ENCODE peak calls at places on chromosomes 7 and 10, in seven cellular contexts. M, W, D, N, J, V and Y are unnamed samples.

GRCh38 chr10:341081-341740 is 206.0 kb downstream of the ZMYND11 start:
- DNase-seq in M (no peak), W (no peak), D (no peak), N (no peak), J (no peak), V (no peak), Y (no peak)

GRCh38 chr7:55778631-55779030 is 83.9 kb downstream of the SEPTIN14 start:
- DNase-seq in M (no peak), W (no peak), D (no peak), N (no peak), J (no peak), V (no peak), Y (no peak)

GRCh38 chr10:49056356-49056755 is 59.0 kb downstream of the VSTM4 start:
- DNase-seq in M (peak), W (no peak), D (no peak), N (no peak), J (no peak), V (no peak), Y (no peak)

GRCh38 chr7:112937651-112938390 is 147.6 kb upstream of the TMEM168 start:
- DNase-seq in M (no peak), W (no peak), D (no peak), N (no peak), J (no peak), V (no peak), Y (no peak)

GRCh38 chr7:44145969-44146897 is 5.1 kb upstream of the MYL7 start:
- DNase-seq in M (peak), W (peak), D (no peak), N (peak), J (peak), V (peak), Y (peak)

GRCh38 chr10:129122846-129123245 is 344.2 kb upstream of the MGMT start:
- DNase-seq in M (no peak), W (no peak), D (no peak), N (no peak), J (no peak), V (no peak), Y (no peak)

GRCh38 chr7:142629588-142630260 is 119.5 kb upstream of the PRSS1 start:
- DNase-seq in M (no peak), W (no peak), D (peak), N (no peak), J (peak), V (no peak), Y (no peak)

GRCh38 chr10:79245539-79246208 is 101.6 kb upstream of the PPIF start:
- DNase-seq in M (no peak), W (no peak), D (no peak), N (no peak), J (no peak), V (no peak), Y (no peak)

GRCh38 chr10:78749898-78750297 is 318.9 kb upstream of the ZMIZ1 start:
- DNase-seq in M (no peak), W (no peak), D (no peak), N (no peak), J (no peak), V (no peak), Y (no peak)

GRCh38 chr10:121108051-121108450 is 256.9 kb downstream of the WDR11 start:
- DNase-seq in M (no peak), W (no peak), D (no peak), N (no peak), J (no peak), V (no peak), Y (no peak)

GRCh38 chr7:152341039-152341913 is 94.5 kb downstream of the KMT2C start:
- DNase-seq in M (no peak), W (no peak), D (peak), N (no peak), J (peak), V (no peak), Y (no peak)
- TF ChIP-seq CTCF in M (peak), W (peak), D (no peak), N (peak), J (peak), V (peak), Y (no peak)

DNA sequence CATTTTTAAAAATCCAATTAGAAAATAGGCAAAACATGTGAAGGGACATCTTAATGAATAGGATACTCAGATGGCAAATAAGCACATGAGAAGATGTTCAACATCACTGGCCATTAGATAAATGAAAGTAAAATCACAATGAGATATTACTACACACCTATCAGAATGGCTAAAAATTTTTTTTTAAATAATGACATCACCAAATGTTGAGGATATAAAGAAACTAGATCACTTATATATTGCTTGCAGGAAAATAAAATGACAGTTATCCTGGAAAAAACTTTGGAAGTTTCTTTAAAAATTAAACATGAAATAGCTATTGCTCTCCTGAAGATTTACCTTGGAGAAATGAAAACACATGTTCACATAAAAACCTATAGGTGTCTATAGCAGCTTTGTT is 127.8 kb downstream of the ALOX5 start:
- DNase-seq in M (no peak), W (no peak), D (no peak), N (no peak), J (no peak), V (no peak), Y (no peak)
- TF ChIP-seq CTCF in M (no peak), W (no peak), D (no peak), N (no peak), J (no peak), V (no peak), Y (no peak)

GRCh38 chr10:116272497-116273221 is at the start of gene GFRA1:
- DNase-seq in M (no peak), W (peak), D (no peak), N (peak), J (peak), V (no peak), Y (no peak)

GRCh38 chr10:116270691-116271592 is 2.1 kb downstream of the GFRA1 start:
- DNase-seq in M (no peak), W (peak), D (peak), N (no peak), J (peak), V (peak), Y (peak)

GRCh38 chr10:116278832-116279231 is 5.8 kb upstream of the GFRA1 start:
- DNase-seq in M (no peak), W (peak), D (no peak), N (no peak), J (no peak), V (no peak), Y (no peak)

GRCh38 chr10:116271593-116272496 is 1.2 kb downstream of the GFRA1 start:
- DNase-seq in M (no peak), W (peak), D (no peak), N (no peak), J (peak), V (no peak), Y (peak)

DNA sequence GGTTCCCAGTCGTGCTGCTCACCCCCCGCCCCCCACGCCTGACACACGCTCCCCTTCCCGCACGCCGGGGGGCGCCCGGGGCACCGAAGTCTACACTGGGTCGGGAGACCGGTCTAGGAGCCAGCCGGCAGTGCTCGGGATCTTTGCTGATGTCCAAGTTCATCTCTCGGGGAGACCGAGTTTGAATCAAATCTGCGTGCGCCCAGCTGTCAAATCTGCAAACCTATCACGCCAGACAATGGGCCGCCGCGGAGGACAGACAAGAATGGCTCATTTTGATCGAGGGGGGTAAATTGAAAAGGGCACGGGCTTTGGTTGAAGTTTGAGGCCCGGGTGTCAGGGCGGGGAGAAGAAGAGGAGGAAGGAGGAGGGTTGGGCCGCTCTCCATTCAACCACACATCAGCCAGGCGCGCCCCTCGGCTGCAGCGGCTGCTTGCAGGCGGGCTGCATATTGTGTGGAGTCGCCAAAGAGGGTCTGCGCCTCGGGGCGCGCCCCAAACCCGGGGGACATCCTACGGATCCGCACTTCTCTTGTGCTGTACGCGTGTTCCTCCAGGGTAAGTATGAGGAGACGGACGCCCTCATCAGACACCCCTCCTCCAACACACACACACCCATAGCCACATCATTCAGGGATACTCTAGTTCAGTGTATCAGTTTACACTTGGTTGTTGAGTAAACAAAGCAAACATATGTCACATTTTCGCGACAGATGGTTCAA is 1.3 kb upstream of the GFRA1 start:
- DNase-seq in M (no peak), W (peak), D (no peak), N (peak), J (peak), V (no peak), Y (no peak)
- TF ChIP-seq CTCF in M (no peak), W (no peak), D (no peak), N (peak), J (no peak), V (no peak), Y (no peak)

GRCh38 chr7:36312064-36312914 is 77.4 kb upstream of the ANLN start:
- DNase-seq in M (peak), W (no peak), D (no peak), N (no peak), J (peak), V (no peak), Y (peak)
- TF ChIP-seq CTCF in M (no peak), W (peak), D (no peak), N (peak), J (peak), V (no peak), Y (peak)

DNA sequence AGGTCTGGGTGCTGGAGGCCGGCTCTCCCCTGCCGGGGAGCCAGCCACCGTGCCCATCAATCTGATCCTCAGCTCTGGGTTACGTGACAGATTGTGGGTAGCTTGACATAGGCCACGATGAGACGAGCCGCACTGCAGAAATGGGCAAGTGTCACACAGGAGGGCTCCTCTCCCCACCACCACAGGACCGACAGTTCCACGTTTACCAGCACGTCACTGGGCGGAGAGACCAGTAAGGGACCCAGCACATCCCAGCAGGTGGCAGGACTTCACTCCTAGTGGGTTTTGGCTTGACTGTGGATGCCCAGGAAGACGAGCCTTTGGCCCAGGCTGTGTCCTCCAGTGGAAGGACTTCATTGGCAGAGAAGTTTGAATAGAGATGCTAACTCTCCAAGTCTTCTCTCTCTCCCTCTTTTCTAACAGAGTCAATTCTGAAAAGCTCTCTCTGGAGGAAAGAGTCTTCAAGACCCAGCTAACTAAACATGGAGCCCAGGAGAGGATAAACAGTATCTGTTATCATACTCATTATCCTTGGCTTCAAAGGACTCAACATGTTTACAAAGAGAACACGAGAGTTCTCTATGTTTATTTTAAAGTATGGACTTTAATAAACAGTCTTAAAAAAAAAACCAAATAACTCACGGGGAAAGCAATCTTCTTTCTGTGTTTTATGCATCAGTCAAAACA is 129.3 kb upstream of the JCAD start:
- DNase-seq in M (no peak), W (no peak), D (no peak), N (no peak), J (no peak), V (no peak), Y (no peak)
- TF ChIP-seq CTCF in M (no peak), W (no peak), D (no peak), N (no peak), J (no peak), V (no peak), Y (no peak)

GRCh38 chr10:71780161-71780560 is 6.8 kb upstream of the VSIR start:
- DNase-seq in M (no peak), W (no peak), D (no peak), N (no peak), J (no peak), V (no peak), Y (no peak)

GRCh38 chr10:71782917-71783490 is 9.7 kb upstream of the VSIR start:
- DNase-seq in M (no peak), W (no peak), D (no peak), N (no peak), J (no peak), V (no peak), Y (no peak)

GRCh38 chr10:71779641-71780040 is 6.3 kb upstream of the VSIR start:
- DNase-seq in M (no peak), W (no peak), D (no peak), N (no peak), J (no peak), V (no peak), Y (no peak)

GRCh38 chr10:71782221-71782916 is 9.0 kb upstream of the VSIR start:
- DNase-seq in M (no peak), W (no peak), D (no peak), N (no peak), J (no peak), V (no peak), Y (no peak)

DNA sequence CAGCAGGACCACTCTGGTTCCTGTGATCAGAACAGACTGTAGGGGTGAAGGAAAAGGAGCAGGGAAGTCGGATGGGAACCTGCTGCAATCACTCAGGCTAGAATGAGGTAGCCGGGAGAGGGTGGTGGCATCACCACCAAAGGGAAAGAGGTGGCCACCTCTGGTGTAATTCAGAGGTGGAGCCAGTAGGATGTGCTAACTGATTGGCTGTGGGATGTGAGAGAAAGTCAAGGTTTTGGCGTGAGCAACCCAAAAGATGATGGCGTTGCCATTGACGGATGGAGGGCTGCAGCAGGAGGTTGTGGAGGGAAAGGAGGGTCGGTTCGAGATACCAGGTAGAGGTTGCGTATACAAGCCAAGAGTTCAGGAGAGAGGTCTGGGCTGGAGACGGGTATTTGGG is 7.4 kb upstream of the VSIR start:
- DNase-seq in M (no peak), W (no peak), D (no peak), N (no peak), J (no peak), V (no peak), Y (no peak)
- TF ChIP-seq CTCF in M (no peak), W (no peak), D (no peak), N (no peak), J (no peak), V (no peak), Y (no peak)

GRCh38 chr7:20158684-20159083 is 58.5 kb downstream of the MACC1 start:
- DNase-seq in M (no peak), W (no peak), D (no peak), N (no peak), J (no peak), V (no peak), Y (no peak)
- TF ChIP-seq CTCF in M (no peak), W (no peak), D (no peak), N (no peak), J (peak), V (no peak), Y (no peak)

GRCh38 chr7:91046322-91047088 is 217.7 kb upstream of the FZD1 start:
- DNase-seq in M (no peak), W (no peak), D (no peak), N (no peak), J (no peak), V (no peak), Y (no peak)
- TF ChIP-seq CTCF in M (no peak), W (peak), D (no peak), N (peak), J (peak), V (peak), Y (peak)

GRCh38 chr7:127177156-127177555 is 75.6 kb downstream of the GRM8 start:
- DNase-seq in M (no peak), W (no peak), D (no peak), N (no peak), J (no peak), V (no peak), Y (no peak)
- TF ChIP-seq CTCF in M (no peak), W (no peak), D (no peak), N (no peak), J (no peak), V (no peak), Y (no peak)

GRCh38 chr7:127320974-127321373 is 68.2 kb upstream of the GRM8 start:
- DNase-seq in M (no peak), W (no peak), D (no peak), N (no peak), J (no peak), V (no peak), Y (no peak)
- TF ChIP-seq CTCF in M (no peak), W (no peak), D (no peak), N (no peak), J (no peak), V (no peak), Y (no peak)